ENCODE peak calls at places on chromosomes 4 and X, in six cellular contexts. W is AG09309, N is RWPE1, H is OCI-LY7, F is Calu3, V is right atrium auricular region. B is an unnamed sample.

GRCh38 chr4:35229021-35229420 is 1015.3 kb downstream of the ARAP2 start:
- DNase-seq in W (no peak), N (no peak), H (no peak), F (no peak), V (no peak), B (no peak)

GRCh38 chr4:113003841-113004240 is 45.6 kb upstream of the ANK2 start:
- DNase-seq in W (no peak), N (no peak), H (no peak), F (no peak), V (no peak), B (no peak)

GRCh38 chrX:154351183-154352011 is 23.0 kb downstream of the FLNA start:
- DNase-seq in W (no peak), N (no peak), H (no peak), F (no peak), V (no peak), B (peak; percentile 24)

GRCh38 chrX:102746134-102746584 is 25.6 kb downstream of the GPRASP3 start:
- DNase-seq in W (no peak), N (no peak), H (no peak), F (peak; percentile 33), V (no peak), B (peak; percentile 26)

GRCh38 chr4:127138586-127138985 is 494.2 kb upstream of the INTU start:
- DNase-seq in W (peak; percentile 31), N (no peak), H (no peak), F (no peak), V (no peak), B (no peak)

GRCh38 chr4:56764775-56765174 is 56.7 kb downstream of the SPINK2 start:
- DNase-seq in W (no peak), N (no peak), H (no peak), F (no peak), V (no peak), B (no peak)

GRCh38 chr4:135598151-135598550 is 1396.6 kb upstream of the PABPC4L start:
- DNase-seq in W (no peak), N (no peak), H (no peak), F (no peak), V (no peak), B (no peak)

GRCh38 chrX:124395145-124395858 is 48.9 kb downstream of the SH2D1A start:
- DNase-seq in W (no peak), N (no peak), H (peak; percentile 85), F (no peak), V (no peak), B (no peak)

GRCh38 chr4:94408549-94409374 is 43.0 kb upstream of the PDLIM5 start:
- DNase-seq in W (no peak), N (no peak), H (no peak), F (no peak), V (no peak), B (no peak)

GRCh38 chr4:38759790-38760122 is 23.0 kb downstream of the TLR10 start:
- DNase-seq in W (no peak), N (no peak), H (no peak), F (no peak), V (no peak), B (no peak)

GRCh38 chr4:38762560-38762959 is 20.2 kb downstream of the TLR10 start:
- DNase-seq in W (no peak), N (no peak), H (peak; percentile 92), F (no peak), V (no peak), B (no peak)

GRCh38 chr4:38757945-38758344 is 24.8 kb downstream of the TLR10 start:
- DNase-seq in W (no peak), N (no peak), H (peak; percentile 67), F (peak; percentile 16), V (no peak), B (peak; percentile 22)

GRCh38 chr4:38759077-38759789 is 23.6 kb downstream of the TLR10 start:
- DNase-seq in W (no peak), N (peak; percentile 42), H (peak; percentile 83), F (peak; percentile 45), V (peak; percentile 76), B (peak; percentile 76)

GRCh38 chr4:38760915-38761314 is 21.9 kb downstream of the TLR10 start:
- DNase-seq in W (no peak), N (no peak), H (peak; percentile 83), F (no peak), V (no peak), B (no peak)
- TF ChIP-seq CTCF in W (no peak), N (no peak), H (peak; percentile 53), F (no peak), V (no peak), B (no peak)

GRCh38 chrX:10109695-10110094 is 47.1 kb upstream of the CLCN4 start:
- DNase-seq in W (no peak), N (no peak), H (no peak), F (no peak), V (no peak), B (no peak)
- TF ChIP-seq CTCF in W (no peak), N (no peak), H (no peak), F (no peak), V (no peak), B (no peak)

GRCh38 chrX:78555401-78555980 is 103.6 kb downstream of the RTL3 start:
- DNase-seq in W (no peak), N (no peak), H (peak; percentile 2), F (no peak), V (no peak), B (no peak)
- TF ChIP-seq CTCF in W (peak; percentile 32), N (peak; percentile 17), H (peak; percentile 62), F (no peak), V (peak; percentile 62), B (peak; percentile 38)

DNA sequence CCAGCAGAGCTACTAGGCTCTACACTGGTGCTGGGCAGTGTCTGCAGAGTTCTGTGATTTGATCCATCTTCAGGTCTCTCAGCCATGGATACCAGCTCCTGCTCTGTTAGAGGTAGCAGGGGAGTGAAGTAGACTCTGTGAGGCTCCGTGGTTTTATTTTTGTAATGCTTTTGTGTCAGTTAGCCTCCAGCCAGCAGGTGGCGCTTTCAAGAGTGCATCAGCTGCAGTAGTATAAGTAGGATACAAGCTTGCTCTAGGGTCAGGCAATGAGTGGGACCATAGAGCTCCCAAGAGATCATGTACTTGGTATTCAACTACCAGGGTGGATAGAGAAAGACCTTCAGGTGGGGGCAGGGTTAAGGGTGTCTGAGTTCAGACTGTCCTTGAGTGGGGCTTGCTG is 362.5 kb upstream of the TRAM1L1 start:
- DNase-seq in W (no peak), N (no peak), H (peak; percentile 31), F (no peak), V (no peak), B (peak; percentile 59)
- TF ChIP-seq CTCF in W (no peak), N (peak; percentile 18), H (peak; percentile 78), F (no peak), V (no peak), B (no peak)